ENCODE peak calls at places on chromosomes 3 and 15, in six cellular contexts. One of them, this sample, is unnamed.
A peak's percentile ranks its signal among the peaks of the same experiment; 100 is the strongest.

GRCh38 chr3:99965077-99965476 is 147.4 kb downstream of the CMSS1 start:
- DNase-seq in gastrocnemius medialis: no peak
- DNase-seq in body of pancreas: peak; percentile 71
- DNase-seq in transverse colon: no peak
- DNase-seq in heart left ventricle: no peak
- DNase-seq in suprapubic skin: no peak
- DNase-seq in this sample: no peak

GRCh38 chr3:172221550-172221949 is 182.2 kb downstream of the FNDC3B start:
- DNase-seq in gastrocnemius medialis: no peak
- DNase-seq in body of pancreas: no peak
- DNase-seq in transverse colon: no peak
- DNase-seq in heart left ventricle: no peak
- DNase-seq in suprapubic skin: no peak
- DNase-seq in this sample: no peak

GRCh38 chr15:59798605-59798917 is 109.4 kb upstream of the BNIP2 start:
- DNase-seq in gastrocnemius medialis: no peak
- DNase-seq in body of pancreas: no peak
- DNase-seq in transverse colon: no peak
- DNase-seq in heart left ventricle: no peak
- DNase-seq in suprapubic skin: no peak
- DNase-seq in this sample: no peak

GRCh38 chr3:170780955-170781354 is 89.0 kb downstream of the RPL22L1 start:
- DNase-seq in gastrocnemius medialis: no peak
- DNase-seq in body of pancreas: no peak
- DNase-seq in transverse colon: no peak
- DNase-seq in heart left ventricle: no peak
- DNase-seq in suprapubic skin: no peak
- DNase-seq in this sample: no peak

GRCh38 chr3:32414527-32415202 is 23.0 kb downstream of the CMTM7 start:
- DNase-seq in gastrocnemius medialis: no peak
- DNase-seq in body of pancreas: peak; percentile 45
- DNase-seq in transverse colon: peak; percentile 46
- DNase-seq in heart left ventricle: peak; percentile 57
- DNase-seq in suprapubic skin: peak; percentile 47
- DNase-seq in this sample: peak; percentile 83

GRCh38 chr3:99376926-99377325 is 261.5 kb upstream of the COL8A1 start:
- DNase-seq in gastrocnemius medialis: no peak
- DNase-seq in body of pancreas: no peak
- DNase-seq in transverse colon: no peak
- DNase-seq in heart left ventricle: no peak
- DNase-seq in suprapubic skin: no peak
- DNase-seq in this sample: no peak

GRCh38 chr3:109532257-109533216 is 195.2 kb upstream of the DPPA4 start:
- DNase-seq in gastrocnemius medialis: no peak
- DNase-seq in body of pancreas: peak; percentile 65
- DNase-seq in transverse colon: peak; percentile 39
- DNase-seq in heart left ventricle: no peak
- DNase-seq in suprapubic skin: no peak
- DNase-seq in this sample: no peak

GRCh38 chr15:93432474-93432873 is 343.5 kb upstream of the RGMA start:
- DNase-seq in gastrocnemius medialis: no peak
- DNase-seq in body of pancreas: no peak
- DNase-seq in transverse colon: no peak
- DNase-seq in heart left ventricle: no peak
- DNase-seq in suprapubic skin: no peak
- DNase-seq in this sample: no peak

GRCh38 chr3:41519746-41520145 is 320.4 kb downstream of the CTNNB1 start:
- DNase-seq in gastrocnemius medialis: no peak
- DNase-seq in body of pancreas: no peak
- DNase-seq in transverse colon: no peak
- DNase-seq in heart left ventricle: no peak
- DNase-seq in suprapubic skin: no peak
- DNase-seq in this sample: no peak

GRCh38 chr3:171345112-171345843 is 114.9 kb downstream of the TNIK start:
- DNase-seq in gastrocnemius medialis: no peak
- DNase-seq in body of pancreas: no peak
- DNase-seq in transverse colon: no peak
- DNase-seq in heart left ventricle: no peak
- DNase-seq in suprapubic skin: no peak
- DNase-seq in this sample: no peak

GRCh38 chr3:13065727-13066126 is 7.5 kb downstream of the IQSEC1 start:
- DNase-seq in gastrocnemius medialis: no peak
- DNase-seq in body of pancreas: no peak
- DNase-seq in transverse colon: no peak
- DNase-seq in heart left ventricle: no peak
- DNase-seq in suprapubic skin: no peak
- DNase-seq in this sample: no peak

GRCh38 chr3:13998831-13999230 is 119.0 kb upstream of the WNT7A start:
- DNase-seq in gastrocnemius medialis: no peak
- DNase-seq in body of pancreas: no peak
- DNase-seq in transverse colon: no peak
- DNase-seq in heart left ventricle: no peak
- DNase-seq in suprapubic skin: no peak
- DNase-seq in this sample: no peak

GRCh38 chr15:98635848-98636247 is 12.5 kb upstream of the IGF1R start:
- DNase-seq in gastrocnemius medialis: no peak
- DNase-seq in body of pancreas: no peak
- DNase-seq in transverse colon: no peak
- DNase-seq in heart left ventricle: no peak
- DNase-seq in suprapubic skin: no peak
- DNase-seq in this sample: no peak

GRCh38 chr3:186847437-186847836 is 4.9 kb downstream of the ADIPOQ start:
- DNase-seq in gastrocnemius medialis: no peak
- DNase-seq in body of pancreas: no peak
- DNase-seq in transverse colon: no peak
- DNase-seq in heart left ventricle: no peak
- DNase-seq in suprapubic skin: no peak
- DNase-seq in this sample: no peak

GRCh38 chr15:80703965-80704364 is 8.9 kb downstream of the ABHD17C start:
- DNase-seq in gastrocnemius medialis: no peak
- DNase-seq in body of pancreas: no peak
- DNase-seq in transverse colon: no peak
- DNase-seq in heart left ventricle: no peak
- DNase-seq in suprapubic skin: no peak
- DNase-seq in this sample: no peak

GRCh38 chr3:42024578-42025387 is 62.9 kb upstream of the ULK4 start:
- DNase-seq in gastrocnemius medialis: peak; percentile 10
- DNase-seq in body of pancreas: no peak
- DNase-seq in transverse colon: no peak
- DNase-seq in heart left ventricle: no peak
- DNase-seq in suprapubic skin: no peak
- DNase-seq in this sample: no peak

DNA sequence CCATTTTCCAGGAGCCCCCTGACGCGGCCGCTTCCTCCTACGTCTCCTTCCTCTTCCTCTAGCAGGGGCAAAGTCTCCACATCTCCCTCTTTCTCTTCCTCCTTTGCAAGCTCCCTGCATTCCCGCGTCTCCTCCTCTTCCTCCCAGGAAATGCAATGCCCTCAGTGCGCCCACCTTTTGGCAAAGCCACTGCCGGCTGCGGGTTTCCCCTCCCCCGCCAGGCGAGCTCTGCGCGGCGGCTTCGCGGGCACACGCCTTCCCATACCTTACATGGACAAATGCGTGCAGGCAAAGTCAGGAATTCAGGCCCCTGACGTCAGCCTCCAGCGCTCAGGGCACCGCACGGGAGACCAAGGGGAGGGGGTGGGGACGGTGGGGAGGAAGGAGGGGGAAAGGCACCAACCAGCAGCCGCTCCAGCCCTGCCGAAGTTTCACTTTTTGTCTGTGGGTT is 434 bp upstream of the LPP start:
- DNase-seq in gastrocnemius medialis: peak; percentile 65
- DNase-seq in body of pancreas: peak; percentile 91
- DNase-seq in transverse colon: peak; percentile 83
- DNase-seq in heart left ventricle: peak; percentile 85
- DNase-seq in suprapubic skin: peak; percentile 90
- DNase-seq in this sample: peak; percentile 85
- TF ChIP-seq POLR2A in gastrocnemius medialis: no peak
- TF ChIP-seq POLR2A in body of pancreas: peak; percentile 67
- TF ChIP-seq POLR2A in transverse colon: peak; percentile 2
- TF ChIP-seq POLR2A in heart left ventricle: peak; percentile 12
- TF ChIP-seq POLR2A in suprapubic skin: no peak
- TF ChIP-seq POLR2A in this sample: peak; percentile 53

GRCh38 chr3:107431048-107431297 is 53.7 kb downstream of the CCDC54 start:
- DNase-seq in gastrocnemius medialis: no peak
- DNase-seq in body of pancreas: no peak
- DNase-seq in transverse colon: peak; percentile 45
- DNase-seq in heart left ventricle: peak; percentile 40
- DNase-seq in suprapubic skin: no peak
- DNase-seq in this sample: peak; percentile 47

GRCh38 chr3:107430214-107431047 is 53.2 kb downstream of the CCDC54 start:
- DNase-seq in gastrocnemius medialis: no peak
- DNase-seq in body of pancreas: no peak
- DNase-seq in transverse colon: peak; percentile 14
- DNase-seq in heart left ventricle: no peak
- DNase-seq in suprapubic skin: no peak
- DNase-seq in this sample: no peak

GRCh38 chr3:107431298-107432012 is 54.2 kb downstream of the CCDC54 start:
- DNase-seq in gastrocnemius medialis: peak; percentile 23
- DNase-seq in body of pancreas: peak; percentile 81
- DNase-seq in transverse colon: peak; percentile 68
- DNase-seq in heart left ventricle: peak; percentile 77
- DNase-seq in suprapubic skin: peak; percentile 89
- DNase-seq in this sample: peak; percentile 77

GRCh38 chr3:107428051-107428858 is 51.0 kb downstream of the CCDC54 start:
- DNase-seq in gastrocnemius medialis: no peak
- DNase-seq in body of pancreas: no peak
- DNase-seq in transverse colon: no peak
- DNase-seq in heart left ventricle: no peak
- DNase-seq in suprapubic skin: no peak
- DNase-seq in this sample: no peak

DNA sequence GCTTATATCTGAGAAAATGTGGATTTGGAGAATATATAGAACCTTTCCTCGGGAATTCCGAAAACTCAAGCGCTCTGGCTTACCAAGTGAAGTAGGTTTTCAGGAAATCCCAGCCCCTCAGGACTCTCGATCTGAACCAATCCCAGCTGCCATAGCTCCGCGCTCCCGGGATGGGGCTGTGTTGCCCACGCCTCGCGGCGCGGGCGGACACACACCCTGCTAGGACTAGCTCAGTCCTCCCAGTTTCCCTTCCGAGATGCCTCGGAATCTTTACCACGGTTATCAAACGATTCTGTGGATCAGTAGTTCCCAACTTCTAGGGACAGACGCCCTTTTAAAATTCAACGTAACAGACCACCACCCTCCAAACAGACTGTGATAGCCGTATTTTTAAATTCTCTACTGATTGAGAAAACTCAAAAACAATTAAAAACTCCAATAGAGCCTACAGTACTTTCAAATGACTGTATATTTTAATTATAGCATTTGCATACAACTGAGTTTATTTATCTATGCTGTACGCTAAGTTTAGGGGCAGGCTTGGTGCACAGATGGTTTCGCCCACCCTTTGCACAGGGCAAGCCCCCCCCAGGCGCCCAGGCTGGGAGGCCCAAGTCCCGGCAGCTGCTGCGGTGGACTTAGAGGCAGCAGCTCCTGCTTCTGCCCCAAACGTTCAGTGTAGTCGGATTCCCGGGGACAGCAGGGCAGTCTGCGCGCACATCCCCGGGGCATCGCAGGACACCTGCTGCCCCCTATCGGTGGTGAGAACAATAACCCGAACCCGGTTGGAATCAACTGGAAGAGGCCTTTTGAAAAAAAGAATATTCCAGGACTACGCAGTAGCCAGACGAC is 52.3 kb downstream of the CCDC54 start:
- DNase-seq in gastrocnemius medialis: peak; percentile 35
- DNase-seq in body of pancreas: peak; percentile 65
- DNase-seq in transverse colon: peak; percentile 75
- DNase-seq in heart left ventricle: peak; percentile 80
- DNase-seq in suprapubic skin: peak; percentile 84
- DNase-seq in this sample: peak; percentile 64
- H3K27ac ChIP-seq in gastrocnemius medialis: peak overlapping the region; percentile 80
- H3K27ac ChIP-seq in body of pancreas: peak overlapping the region; percentile 8
- H3K27ac ChIP-seq in transverse colon: peak overlapping the region; percentile 93
- H3K27ac ChIP-seq in heart left ventricle: peak overlapping the region; percentile 58
- H3K27ac ChIP-seq in suprapubic skin: peak overlapping the region; percentile 12
- H3K27ac ChIP-seq in this sample: no peak overlapping the region

DNA sequence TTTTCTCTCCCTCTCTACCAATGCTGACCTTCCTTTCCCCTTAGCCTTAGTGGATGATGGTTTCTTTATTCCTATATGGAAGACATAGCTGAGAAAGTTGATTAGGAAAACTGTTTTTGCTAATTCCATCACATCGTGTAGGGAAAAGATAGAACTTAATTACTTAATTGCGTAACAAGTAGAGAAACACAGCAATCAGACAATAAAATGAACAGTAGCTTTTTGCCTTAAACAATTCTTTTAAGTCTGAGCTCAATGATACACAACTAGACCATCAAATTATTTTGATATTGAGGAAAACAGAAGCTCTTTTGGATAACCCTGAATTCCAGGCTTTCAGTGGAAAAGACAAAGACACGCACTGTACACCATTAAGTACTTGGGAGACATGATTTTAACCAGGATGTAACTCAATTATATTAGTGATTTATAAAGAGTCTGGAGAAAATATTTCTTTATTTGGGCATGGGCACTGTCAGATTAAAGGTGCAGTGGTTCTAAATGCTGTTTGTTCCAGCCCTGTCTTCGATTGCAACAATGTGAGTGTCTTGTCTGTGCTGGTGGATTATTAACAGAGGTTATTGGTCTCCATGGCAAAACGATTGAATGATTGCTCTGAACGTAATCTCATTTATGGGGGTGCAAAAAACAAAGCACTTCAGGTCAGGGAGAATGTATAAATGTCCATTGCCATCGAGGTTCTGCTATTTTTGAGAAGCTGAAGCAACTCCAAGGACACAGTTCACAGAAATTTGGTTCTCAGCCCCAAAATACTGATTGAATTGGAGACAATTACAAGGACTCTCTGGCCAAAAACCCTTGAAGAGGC is at the start of gene TM4SF4:
- DNase-seq in gastrocnemius medialis: no peak
- DNase-seq in body of pancreas: no peak
- DNase-seq in transverse colon: no peak
- DNase-seq in heart left ventricle: no peak
- DNase-seq in suprapubic skin: no peak
- DNase-seq in this sample: no peak
- H3K4me1 ChIP-seq in gastrocnemius medialis: peaks cover 24% of the 10 kb centered on the region
- H3K4me1 ChIP-seq in body of pancreas: peaks cover 74% of the 10 kb centered on the region
- H3K4me1 ChIP-seq in transverse colon: peaks cover 8% of the 10 kb centered on the region
- H3K4me1 ChIP-seq in heart left ventricle: no peaks in the 10 kb centered on the region
- H3K4me1 ChIP-seq in suprapubic skin: peaks cover 23% of the 10 kb centered on the region
- H3K4me1 ChIP-seq in this sample: peaks cover 17% of the 10 kb centered on the region

DNA sequence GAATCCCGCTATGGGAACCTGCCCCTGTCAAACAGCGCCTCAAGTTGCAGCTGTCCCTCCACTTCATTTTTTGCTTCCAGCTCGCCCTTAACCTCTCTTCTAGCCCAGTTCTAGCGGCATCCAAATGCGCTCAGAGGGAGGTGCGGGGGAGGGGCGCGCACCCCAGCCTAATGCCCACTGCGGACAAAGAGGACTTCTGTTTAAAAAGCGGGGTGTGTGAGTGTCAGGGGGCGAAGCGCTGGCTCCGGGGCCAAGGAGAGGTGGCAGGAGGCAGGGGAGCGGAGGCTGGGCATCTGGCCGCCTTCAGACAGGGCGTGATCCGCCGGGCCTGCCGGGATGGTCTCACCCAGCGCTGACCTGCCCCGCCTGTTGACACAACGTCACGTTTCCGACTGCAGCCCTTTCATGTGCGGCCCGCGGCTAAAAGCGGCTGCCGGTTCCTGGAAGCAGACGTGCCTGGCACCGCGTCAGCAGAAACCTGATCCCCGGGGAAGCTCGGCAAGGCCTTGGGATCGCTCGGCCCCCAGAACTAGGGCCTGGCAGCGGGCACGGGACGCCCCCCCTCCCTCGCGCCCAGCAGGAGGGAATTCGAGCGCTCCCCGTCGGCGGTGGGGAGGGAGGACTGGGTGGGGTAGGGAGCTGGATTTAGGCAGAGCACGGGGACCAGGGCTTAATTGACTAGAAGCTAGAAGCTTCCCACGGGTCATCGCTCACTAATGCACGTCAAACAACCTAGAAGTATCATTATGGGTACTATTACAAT is 7.6 kb downstream of the BHLHE40 start:
- DNase-seq in gastrocnemius medialis: peak; percentile 98
- DNase-seq in body of pancreas: peak; percentile 99
- DNase-seq in transverse colon: peak; percentile 97
- DNase-seq in heart left ventricle: peak; percentile 97
- DNase-seq in suprapubic skin: peak; percentile 98
- DNase-seq in this sample: peak; percentile 97
- TF ChIP-seq POLR2A in gastrocnemius medialis: peak; percentile 77
- TF ChIP-seq POLR2A in body of pancreas: peak; percentile 89
- TF ChIP-seq POLR2A in transverse colon: peak; percentile 86
- TF ChIP-seq POLR2A in heart left ventricle: peak; percentile 70
- TF ChIP-seq POLR2A in suprapubic skin: no peak
- TF ChIP-seq POLR2A in this sample: peak; percentile 68

This sample was measured in Peyer's patch.